ENCODE peak calls at places on chromosomes 16 and 17, in seven cellular contexts. D is K562, Z is GM12878, U is SK-N-SH, I is HCT116, N is H1, C is HepG2. R is an unnamed sample.

GRCh38 chr16:50458694-50459271 is 89.4 kb upstream of the NKD1 start:
- DNase-seq in D (no peak), Z (no peak), U (no peak), I (no peak), N (no peak), C (no peak), R (no peak)

GRCh38 chr16:53435066-53435688 is 906 bp downstream of the RBL2 start:
- DNase-seq in D (peak; percentile 73), Z (peak; percentile 73), U (peak; percentile 82), I (peak; percentile 81), N (no peak), C (peak; percentile 94), R (peak; percentile 48)

GRCh38 chr17:29180051-29180787 is at the start of gene MYO18A:
- DNase-seq in D (peak; percentile 82), Z (no peak), U (peak; percentile 96), I (no peak), N (peak; percentile 41), C (peak; percentile 45), R (peak; percentile 91)

GRCh38 chr17:19733953-19734526 is 14.1 kb downstream of the ALDH3A1 start:
- DNase-seq in D (no peak), Z (no peak), U (no peak), I (no peak), N (no peak), C (peak; percentile 97), R (no peak)

GRCh38 chr17:10019941-10020403 is 114.9 kb upstream of the RCVRN start:
- DNase-seq in D (no peak), Z (no peak), U (no peak), I (no peak), N (no peak), C (no peak), R (no peak)

GRCh38 chr16:9518054-9518453 is 426.6 kb downstream of the HAPSTR1 start:
- DNase-seq in D (no peak), Z (no peak), U (no peak), I (no peak), N (no peak), C (no peak), R (no peak)

GRCh38 chr17:8128125-8128784 is 4.3 kb upstream of the HES7 start:
- DNase-seq in D (no peak), Z (no peak), U (no peak), I (no peak), N (no peak), C (no peak), R (no peak)

GRCh38 chr16:12871784-12872183 is 29.6 kb upstream of the SHISA9 start:
- DNase-seq in D (no peak), Z (no peak), U (no peak), I (no peak), N (no peak), C (no peak), R (no peak)

GRCh38 chr16:4624827-4625616 is 396 bp downstream of the MGRN1 start:
- DNase-seq in D (peak; percentile 81), Z (peak; percentile 48), U (no peak), I (no peak), N (no peak), C (peak; percentile 40), R (no peak)

GRCh38 chr16:57938936-57939871 is 31.7 kb downstream of the CNGB1 start:
- DNase-seq in D (no peak), Z (no peak), U (no peak), I (peak; percentile 13), N (no peak), C (peak; percentile 22), R (no peak)

GRCh38 chr17:39486242-39486641 is 25.0 kb downstream of the CDK12 start:
- DNase-seq in D (no peak), Z (no peak), U (no peak), I (no peak), N (no peak), C (no peak), R (no peak)

GRCh38 chr17:81465912-81466311 is 46.7 kb downstream of the ACTG1 start:
- DNase-seq in D (no peak), Z (no peak), U (no peak), I (no peak), N (no peak), C (no peak), R (no peak)

GRCh38 chr17:45894022-45894784 is at the start of gene MAPT:
- DNase-seq in D (peak; percentile 96), Z (peak; percentile 24), U (peak; percentile 100), I (peak; percentile 93), N (peak; percentile 84), C (peak; percentile 83), R (peak; percentile 98)

GRCh38 chr16:53084736-53085538 is 30.1 kb downstream of the CHD9 start:
- DNase-seq in D (no peak), Z (no peak), U (no peak), I (no peak), N (no peak), C (no peak), R (no peak)

GRCh38 chr17:44807817-44808155 is 22.3 kb downstream of the GJC1 start:
- DNase-seq in D (no peak), Z (no peak), U (no peak), I (no peak), N (no peak), C (no peak), R (no peak)

GRCh38 chr17:61410555-61411089 is 11.0 kb downstream of the TBX2 start:
- DNase-seq in D (no peak), Z (no peak), U (peak; percentile 90), I (no peak), N (no peak), C (no peak), R (peak; percentile 86)

GRCh38 chr16:28163699-28164584 is 47.8 kb downstream of the XPO6 start:
- DNase-seq in D (no peak), Z (no peak), U (no peak), I (no peak), N (no peak), C (peak; percentile 32), R (no peak)

GRCh38 chr17:49880291-49881053 is 32.6 kb upstream of the TAC4 start:
- DNase-seq in D (peak; percentile 96), Z (no peak), U (peak; percentile 97), I (peak; percentile 70), N (peak; percentile 85), C (peak; percentile 57), R (peak; percentile 97)

GRCh38 chr16:67833035-67833417 is 9.1 kb upstream of the THAP11 start:
- DNase-seq in D (peak; percentile 38), Z (no peak), U (no peak), I (no peak), N (no peak), C (no peak), R (no peak)

GRCh38 chr16:2963611-2964415 is at the start of gene KREMEN2:
- DNase-seq in D (peak; percentile 88), Z (no peak), U (peak; percentile 90), I (peak; percentile 74), N (no peak), C (peak; percentile 56), R (peak; percentile 94)

DNA sequence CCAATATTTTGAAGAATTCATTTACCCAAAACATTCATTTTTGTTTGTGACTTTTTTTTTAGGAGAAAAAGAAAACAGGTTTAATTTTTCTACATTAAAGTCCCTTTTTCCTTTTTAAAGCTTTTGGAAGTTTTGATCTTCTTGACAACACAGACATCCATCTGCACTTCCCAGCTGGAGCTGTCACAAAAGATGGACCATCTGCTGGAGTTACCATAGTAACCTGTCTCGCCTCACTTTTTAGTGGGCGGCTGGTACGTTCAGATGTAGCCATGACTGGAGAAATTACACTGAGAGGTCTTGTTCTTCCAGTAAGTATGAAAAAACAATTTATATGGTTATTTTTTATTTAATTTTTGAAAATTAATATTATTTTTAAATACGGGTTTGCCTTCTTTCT is 37.2 kb downstream of the SIAH1 start:
- DNase-seq in D (no peak), Z (no peak), U (peak; percentile 50), I (no peak), N (no peak), C (no peak), R (no peak)
- TF ChIP-seq JUND in D (no peak), Z (no peak), U (no peak), I (no peak), N (no peak), C (no peak), R (no peak)

DNA sequence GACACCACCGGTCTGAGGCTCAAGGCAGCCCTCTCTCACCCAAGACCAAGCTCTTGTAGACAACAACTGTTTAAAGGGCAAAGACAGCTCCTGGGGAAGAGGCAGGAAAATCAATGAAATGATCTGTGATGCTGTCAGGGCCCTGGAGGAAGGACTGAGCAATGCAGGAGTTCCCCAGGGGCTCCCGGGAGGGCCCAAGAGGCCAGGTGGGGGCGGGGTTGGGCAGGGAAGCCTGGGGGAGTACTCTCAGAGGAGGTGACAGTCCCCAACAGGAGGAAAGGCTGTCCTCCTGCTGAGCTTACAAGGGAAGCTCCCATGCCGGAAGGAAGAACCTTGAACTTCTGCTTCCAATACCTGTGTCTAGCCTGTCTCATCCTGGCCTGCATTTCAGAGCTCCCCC is 8.3 kb upstream of the NOS2 start:
- DNase-seq in D (no peak), Z (peak; percentile 24), U (no peak), I (no peak), N (no peak), C (no peak), R (no peak)
- TF ChIP-seq JUND in D (no peak), Z (no peak), U (no peak), I (no peak), N (no peak), C (no peak), R (no peak)

GRCh38 chr16:56744996-56745640 is 15.2 kb downstream of the NUP93 start:
- DNase-seq in D (peak; percentile 48), Z (no peak), U (no peak), I (no peak), N (no peak), C (peak; percentile 89), R (no peak)

GRCh38 chr16:56747486-56748045 is 17.6 kb downstream of the NUP93 start:
- DNase-seq in D (no peak), Z (no peak), U (no peak), I (no peak), N (no peak), C (no peak), R (no peak)

GRCh38 chr16:56741399-56741798 is 11.5 kb downstream of the NUP93 start:
- DNase-seq in D (no peak), Z (no peak), U (no peak), I (no peak), N (no peak), C (no peak), R (no peak)

GRCh38 chr16:56742030-56742984 is 12.4 kb downstream of the NUP93 start:
- DNase-seq in D (no peak), Z (no peak), U (no peak), I (peak; percentile 22), N (no peak), C (no peak), R (no peak)

DNA sequence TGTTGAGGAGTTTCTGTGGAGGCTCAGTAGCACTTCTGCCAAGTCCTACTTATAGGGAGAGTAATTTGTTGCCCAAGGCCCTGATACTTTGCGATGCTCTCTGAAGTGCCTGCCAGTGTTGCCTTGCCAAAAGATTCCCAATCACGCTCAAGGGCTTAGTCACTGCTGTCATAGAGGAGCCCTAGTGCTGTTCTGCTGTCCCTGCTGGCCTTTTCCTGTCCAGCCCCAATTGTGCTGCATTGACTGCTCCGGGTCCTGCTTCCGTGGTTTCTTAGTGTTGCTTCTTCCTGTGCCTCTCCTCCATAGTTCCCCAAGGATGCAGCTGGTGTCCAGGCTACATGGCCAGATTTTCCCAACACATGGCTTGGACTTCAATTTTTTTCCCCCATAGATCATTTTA is 13.9 kb downstream of the NUP93 start:
- DNase-seq in D (no peak), Z (no peak), U (no peak), I (no peak), N (no peak), C (no peak), R (no peak)
- TF ChIP-seq JUND in D (no peak), Z (no peak), U (no peak), I (no peak), N (no peak), C (no peak), R (no peak)

GRCh38 chr17:34499576-34499975 is 79.8 kb upstream of the TMEM132E start:
- DNase-seq in D (peak; percentile 21), Z (no peak), U (no peak), I (no peak), N (no peak), C (no peak), R (peak; percentile 21)
- TF ChIP-seq JUND in D (no peak), Z (no peak), U (no peak), I (no peak), N (no peak), C (no peak), R (no peak)

R was measured in T47D.